ENCODE peak calls at places on chromosomes 6 and 20, in ten cellular contexts. One of them, this sample, is unnamed. For H3K36me3, the result is how much of the 10 kb centered on the place peaks cover.

GRCh38 chr20:16476032-16476431 is 97.2 kb downstream of the KIF16B start:
- DNase-seq in bronchial epithelial cell: peak
- DNase-seq in tibial artery: no peak
- DNase-seq in lung: no peak
- DNase-seq in brain microvascular endothelial cell: peak
- DNase-seq in neural progenitor cell: peak
- DNase-seq in left ventricle myocardium inferior: no peak
- DNase-seq in mucosa of descending colon: no peak
- DNase-seq in stomach: no peak
- DNase-seq in heart right ventricle: no peak
- DNase-seq in this sample: peak

GRCh38 chr20:62735331-62735821 is 26.7 kb downstream of the NTSR1 start:
- DNase-seq in bronchial epithelial cell: no peak
- DNase-seq in tibial artery: no peak
- DNase-seq in lung: no peak
- DNase-seq in brain microvascular endothelial cell: no peak
- DNase-seq in neural progenitor cell: no peak
- DNase-seq in left ventricle myocardium inferior: no peak
- DNase-seq in mucosa of descending colon: peak
- DNase-seq in stomach: no peak
- DNase-seq in heart right ventricle: no peak
- DNase-seq in this sample: no peak

GRCh38 chr6:75208564-75209431 is 2.9 kb upstream of the COL12A1 start:
- DNase-seq in bronchial epithelial cell: peak
- DNase-seq in tibial artery: peak
- DNase-seq in lung: peak
- DNase-seq in brain microvascular endothelial cell: peak
- DNase-seq in neural progenitor cell: peak
- DNase-seq in left ventricle myocardium inferior: peak
- DNase-seq in mucosa of descending colon: peak
- DNase-seq in stomach: peak
- DNase-seq in heart right ventricle: peak
- DNase-seq in this sample: no peak

GRCh38 chr6:134187751-134188150 is 130.2 kb downstream of the SGK1 start:
- DNase-seq in bronchial epithelial cell: no peak
- DNase-seq in tibial artery: no peak
- DNase-seq in lung: no peak
- DNase-seq in brain microvascular endothelial cell: no peak
- DNase-seq in neural progenitor cell: no peak
- DNase-seq in left ventricle myocardium inferior: no peak
- DNase-seq in mucosa of descending colon: no peak
- DNase-seq in stomach: no peak
- DNase-seq in heart right ventricle: no peak
- DNase-seq in this sample: no peak

GRCh38 chr20:57006411-57007170 is 259.9 kb downstream of the BMP7 start:
- DNase-seq in bronchial epithelial cell: no peak
- DNase-seq in tibial artery: no peak
- DNase-seq in lung: no peak
- DNase-seq in brain microvascular endothelial cell: peak
- DNase-seq in neural progenitor cell: peak
- DNase-seq in left ventricle myocardium inferior: no peak
- DNase-seq in mucosa of descending colon: no peak
- DNase-seq in stomach: no peak
- DNase-seq in heart right ventricle: no peak
- DNase-seq in this sample: peak

GRCh38 chr20:62805711-62806382 is 1.2 kb downstream of the OGFR start:
- DNase-seq in bronchial epithelial cell: no peak
- DNase-seq in tibial artery: peak
- DNase-seq in lung: peak
- DNase-seq in brain microvascular endothelial cell: no peak
- DNase-seq in neural progenitor cell: peak
- DNase-seq in left ventricle myocardium inferior: no peak
- DNase-seq in mucosa of descending colon: peak
- DNase-seq in stomach: no peak
- DNase-seq in heart right ventricle: no peak
- DNase-seq in this sample: no peak

GRCh38 chr6:169161572-169162167 is 92.0 kb downstream of the THBS2 start:
- DNase-seq in bronchial epithelial cell: no peak
- DNase-seq in tibial artery: no peak
- DNase-seq in lung: peak
- DNase-seq in brain microvascular endothelial cell: no peak
- DNase-seq in neural progenitor cell: no peak
- DNase-seq in left ventricle myocardium inferior: no peak
- DNase-seq in mucosa of descending colon: no peak
- DNase-seq in stomach: no peak
- DNase-seq in heart right ventricle: no peak
- DNase-seq in this sample: no peak

GRCh38 chr6:132952468-132952867 is 138.1 kb downstream of the RPS12 start:
- DNase-seq in bronchial epithelial cell: peak
- DNase-seq in tibial artery: no peak
- DNase-seq in lung: no peak
- DNase-seq in brain microvascular endothelial cell: no peak
- DNase-seq in neural progenitor cell: no peak
- DNase-seq in left ventricle myocardium inferior: no peak
- DNase-seq in mucosa of descending colon: no peak
- DNase-seq in stomach: no peak
- DNase-seq in heart right ventricle: no peak
- DNase-seq in this sample: no peak

GRCh38 chr6:32267035-32267434 is 43.2 kb upstream of the NOTCH4 start:
- DNase-seq in bronchial epithelial cell: no peak
- DNase-seq in tibial artery: no peak
- DNase-seq in lung: no peak
- DNase-seq in brain microvascular endothelial cell: no peak
- DNase-seq in neural progenitor cell: no peak
- DNase-seq in left ventricle myocardium inferior: no peak
- DNase-seq in mucosa of descending colon: no peak
- DNase-seq in stomach: no peak
- DNase-seq in heart right ventricle: no peak
- DNase-seq in this sample: no peak

GRCh38 chr20:22490287-22491187 is 93.8 kb downstream of the FOXA2 start:
- DNase-seq in bronchial epithelial cell: peak
- DNase-seq in tibial artery: no peak
- DNase-seq in lung: peak
- DNase-seq in brain microvascular endothelial cell: no peak
- DNase-seq in neural progenitor cell: peak
- DNase-seq in left ventricle myocardium inferior: no peak
- DNase-seq in mucosa of descending colon: peak
- DNase-seq in stomach: peak
- DNase-seq in heart right ventricle: no peak
- DNase-seq in this sample: no peak

GRCh38 chr6:157235600-157236039 is 87.7 kb downstream of the TMEM242 start:
- DNase-seq in bronchial epithelial cell: peak
- DNase-seq in tibial artery: peak
- DNase-seq in lung: no peak
- DNase-seq in brain microvascular endothelial cell: peak
- DNase-seq in neural progenitor cell: peak
- DNase-seq in left ventricle myocardium inferior: peak
- DNase-seq in mucosa of descending colon: peak
- DNase-seq in stomach: peak
- DNase-seq in heart right ventricle: peak
- DNase-seq in this sample: no peak

GRCh38 chr20:39574061-39574460 is 611.9 kb downstream of the DHX35 start:
- DNase-seq in bronchial epithelial cell: no peak
- DNase-seq in tibial artery: no peak
- DNase-seq in lung: no peak
- DNase-seq in brain microvascular endothelial cell: no peak
- DNase-seq in neural progenitor cell: no peak
- DNase-seq in left ventricle myocardium inferior: no peak
- DNase-seq in mucosa of descending colon: no peak
- DNase-seq in stomach: no peak
- DNase-seq in heart right ventricle: no peak
- DNase-seq in this sample: no peak

GRCh38 chr6:3882865-3883264 is 33.7 kb downstream of the FAM50B start:
- DNase-seq in bronchial epithelial cell: no peak
- DNase-seq in tibial artery: peak
- DNase-seq in lung: no peak
- DNase-seq in brain microvascular endothelial cell: no peak
- DNase-seq in neural progenitor cell: no peak
- DNase-seq in left ventricle myocardium inferior: no peak
- DNase-seq in mucosa of descending colon: no peak
- DNase-seq in stomach: no peak
- DNase-seq in heart right ventricle: no peak
- DNase-seq in this sample: peak

GRCh38 chr6:15993716-15994228 is 135.1 kb upstream of the MYLIP start:
- DNase-seq in bronchial epithelial cell: no peak
- DNase-seq in tibial artery: no peak
- DNase-seq in lung: no peak
- DNase-seq in brain microvascular endothelial cell: no peak
- DNase-seq in neural progenitor cell: no peak
- DNase-seq in left ventricle myocardium inferior: no peak
- DNase-seq in mucosa of descending colon: no peak
- DNase-seq in stomach: no peak
- DNase-seq in heart right ventricle: no peak
- DNase-seq in this sample: no peak

GRCh38 chr6:139164001-139164400 is 29.1 kb downstream of the HECA start:
- DNase-seq in bronchial epithelial cell: no peak
- DNase-seq in tibial artery: no peak
- DNase-seq in lung: no peak
- DNase-seq in brain microvascular endothelial cell: no peak
- DNase-seq in neural progenitor cell: no peak
- DNase-seq in left ventricle myocardium inferior: no peak
- DNase-seq in mucosa of descending colon: no peak
- DNase-seq in stomach: no peak
- DNase-seq in heart right ventricle: no peak
- DNase-seq in this sample: no peak

GRCh38 chr6:166005401-166005845 is 162.2 kb downstream of the TBXT start:
- DNase-seq in bronchial epithelial cell: no peak
- DNase-seq in tibial artery: peak
- DNase-seq in lung: no peak
- DNase-seq in brain microvascular endothelial cell: no peak
- DNase-seq in neural progenitor cell: peak
- DNase-seq in left ventricle myocardium inferior: peak
- DNase-seq in mucosa of descending colon: no peak
- DNase-seq in stomach: no peak
- DNase-seq in heart right ventricle: peak
- DNase-seq in this sample: no peak

GRCh38 chr6:101391772-101392560 is 1.5 kb upstream of the GRIK2 start:
- DNase-seq in bronchial epithelial cell: no peak
- DNase-seq in tibial artery: no peak
- DNase-seq in lung: no peak
- DNase-seq in brain microvascular endothelial cell: no peak
- DNase-seq in neural progenitor cell: peak
- DNase-seq in left ventricle myocardium inferior: no peak
- DNase-seq in mucosa of descending colon: no peak
- DNase-seq in stomach: no peak
- DNase-seq in heart right ventricle: no peak
- DNase-seq in this sample: no peak

DNA sequence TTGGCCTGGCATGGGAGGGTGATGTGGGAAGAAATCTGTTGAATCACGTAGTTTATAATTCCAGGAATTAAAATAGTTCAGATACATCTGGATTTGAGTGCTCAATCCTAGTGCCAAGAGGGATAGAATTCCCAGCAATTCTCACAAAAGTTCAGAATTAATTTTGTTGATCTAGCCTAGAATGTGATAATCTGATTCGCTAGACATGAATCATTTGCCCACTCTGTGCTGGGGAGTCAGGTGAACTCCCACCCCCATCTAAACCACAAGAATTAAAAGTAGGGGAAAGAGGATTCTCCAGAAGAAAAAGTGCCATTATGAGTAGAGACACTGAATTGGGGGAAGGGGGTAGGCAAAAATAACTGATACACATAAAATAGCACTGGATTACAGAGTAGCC is 85.0 kb downstream of the LIN28B start:
- DNase-seq in bronchial epithelial cell: no peak
- DNase-seq in tibial artery: no peak
- DNase-seq in lung: no peak
- DNase-seq in brain microvascular endothelial cell: no peak
- DNase-seq in neural progenitor cell: no peak
- DNase-seq in left ventricle myocardium inferior: no peak
- DNase-seq in mucosa of descending colon: no peak
- DNase-seq in stomach: no peak
- DNase-seq in heart right ventricle: no peak
- DNase-seq in this sample: no peak
- TF ChIP-seq CTCF in bronchial epithelial cell: no peak
- TF ChIP-seq CTCF in tibial artery: no peak
- TF ChIP-seq CTCF in lung: no peak
- TF ChIP-seq CTCF in brain microvascular endothelial cell: no peak
- TF ChIP-seq CTCF in neural progenitor cell: no peak
- TF ChIP-seq CTCF in left ventricle myocardium inferior: no peak
- TF ChIP-seq CTCF in mucosa of descending colon: no peak
- TF ChIP-seq CTCF in stomach: no peak
- TF ChIP-seq CTCF in heart right ventricle: no peak
- TF ChIP-seq CTCF in this sample: no peak

DNA sequence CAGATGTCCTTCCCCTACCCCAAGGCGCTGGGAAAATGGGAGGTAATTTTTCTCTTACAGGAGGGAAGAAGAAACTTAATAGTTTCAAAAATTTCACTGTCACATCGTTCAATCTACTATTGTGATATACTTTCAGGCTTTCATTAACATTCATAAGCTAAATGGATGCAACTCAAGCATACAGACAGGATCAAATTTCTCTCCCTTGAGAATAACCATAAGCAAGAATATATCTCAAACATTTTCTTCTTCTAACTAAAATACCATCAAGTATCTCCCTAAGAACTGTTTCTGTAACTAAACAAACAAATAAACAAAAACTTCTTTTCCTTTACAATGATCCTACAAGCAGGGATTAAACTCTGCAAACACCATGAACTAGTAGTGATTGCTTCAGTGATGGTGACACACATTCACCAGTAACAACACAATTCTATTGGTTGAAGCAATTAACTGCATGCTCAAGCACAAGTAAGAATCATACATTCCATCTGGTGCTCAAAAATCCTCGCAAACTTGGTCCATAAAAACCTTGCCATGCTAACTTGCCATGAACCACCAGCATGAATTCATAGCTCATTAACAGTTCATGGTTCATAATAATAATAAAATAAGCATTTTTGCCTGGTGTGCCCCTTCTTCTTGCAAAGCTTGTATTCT is 183.8 kb downstream of the PTPRK start:
- DNase-seq in bronchial epithelial cell: peak
- DNase-seq in tibial artery: no peak
- DNase-seq in lung: no peak
- DNase-seq in brain microvascular endothelial cell: no peak
- DNase-seq in neural progenitor cell: no peak
- DNase-seq in left ventricle myocardium inferior: no peak
- DNase-seq in mucosa of descending colon: no peak
- DNase-seq in stomach: no peak
- DNase-seq in heart right ventricle: no peak
- DNase-seq in this sample: peak
- H3K4me3 ChIP-seq in bronchial epithelial cell: no peak
- H3K4me3 ChIP-seq in tibial artery: no peak
- H3K4me3 ChIP-seq in lung: no peak
- H3K4me3 ChIP-seq in brain microvascular endothelial cell: no peak
- H3K4me3 ChIP-seq in neural progenitor cell: no peak
- H3K4me3 ChIP-seq in left ventricle myocardium inferior: no peak
- H3K4me3 ChIP-seq in mucosa of descending colon: no peak
- H3K4me3 ChIP-seq in stomach: no peak
- H3K4me3 ChIP-seq in heart right ventricle: no peak
- H3K4me3 ChIP-seq in this sample: no peak

GRCh38 chr20:35001596-35002362 is 46.1 kb downstream of the MYH7B start:
- DNase-seq in bronchial epithelial cell: no peak
- DNase-seq in tibial artery: no peak
- DNase-seq in lung: no peak
- DNase-seq in brain microvascular endothelial cell: no peak
- DNase-seq in neural progenitor cell: peak
- DNase-seq in left ventricle myocardium inferior: peak
- DNase-seq in mucosa of descending colon: peak
- DNase-seq in stomach: no peak
- DNase-seq in heart right ventricle: no peak
- DNase-seq in this sample: no peak
- H3K36me3 ChIP-seq in bronchial epithelial cell: under half
- H3K36me3 ChIP-seq in tibial artery: half or more
- H3K36me3 ChIP-seq in lung: under half
- H3K36me3 ChIP-seq in brain microvascular endothelial cell: half or more
- H3K36me3 ChIP-seq in neural progenitor cell: under half
- H3K36me3 ChIP-seq in left ventricle myocardium inferior: half or more
- H3K36me3 ChIP-seq in mucosa of descending colon: under half
- H3K36me3 ChIP-seq in stomach: half or more
- H3K36me3 ChIP-seq in heart right ventricle: under half
- H3K36me3 ChIP-seq in this sample: half or more

GRCh38 chr6:97049254-97050004 is 124.9 kb downstream of the KLHL32 start:
- DNase-seq in bronchial epithelial cell: peak
- DNase-seq in tibial artery: no peak
- DNase-seq in lung: no peak
- DNase-seq in brain microvascular endothelial cell: no peak
- DNase-seq in neural progenitor cell: no peak
- DNase-seq in left ventricle myocardium inferior: no peak
- DNase-seq in mucosa of descending colon: no peak
- DNase-seq in stomach: no peak
- DNase-seq in heart right ventricle: no peak
- DNase-seq in this sample: no peak
- TF ChIP-seq CTCF in bronchial epithelial cell: no peak
- TF ChIP-seq CTCF in tibial artery: no peak
- TF ChIP-seq CTCF in lung: no peak
- TF ChIP-seq CTCF in brain microvascular endothelial cell: no peak
- TF ChIP-seq CTCF in neural progenitor cell: no peak
- TF ChIP-seq CTCF in left ventricle myocardium inferior: no peak
- TF ChIP-seq CTCF in mucosa of descending colon: no peak
- TF ChIP-seq CTCF in stomach: no peak
- TF ChIP-seq CTCF in heart right ventricle: no peak
- TF ChIP-seq CTCF in this sample: no peak